ENCODE peak calls at places on chromosomes 4 and X, in seven cellular contexts. One of them, this sample, is unnamed.

GRCh38 chr4:989722-990471 is 3.1 kb downstream of the IDUA start:
- DNase-seq in mucosa of descending colon: no peak
- DNase-seq in kidney epithelial cell: no peak
- DNase-seq in BJ: no peak
- DNase-seq in AG04450: no peak
- DNase-seq in fibroblast of lung: no peak
- DNase-seq in lower leg skin: no peak
- DNase-seq in this sample: no peak

GRCh38 chr4:25783943-25784342 is 78.8 kb downstream of the SEL1L3 start:
- DNase-seq in AG04450: no peak
- DNase-seq in kidney epithelial cell: no peak
- DNase-seq in mucosa of descending colon: no peak
- DNase-seq in BJ: no peak
- DNase-seq in lower leg skin: peak
- DNase-seq in fibroblast of lung: no peak
- DNase-seq in this sample: no peak

GRCh38 chr4:60822986-60823385 is 377.1 kb upstream of the ADGRL3 start:
- DNase-seq in fibroblast of lung: no peak
- DNase-seq in kidney epithelial cell: no peak
- DNase-seq in lower leg skin: no peak
- DNase-seq in AG04450: no peak
- DNase-seq in BJ: no peak
- DNase-seq in mucosa of descending colon: no peak
- DNase-seq in this sample: no peak

GRCh38 chr4:123396294-123397275 is at the start of gene SPRY1:
- DNase-seq in AG04450: no peak
- DNase-seq in BJ: no peak
- DNase-seq in mucosa of descending colon: peak
- DNase-seq in kidney epithelial cell: peak
- DNase-seq in lower leg skin: peak
- DNase-seq in fibroblast of lung: peak
- DNase-seq in this sample: peak

GRCh38 chr4:152992027-152992426 is 55.9 kb downstream of the FHDC1 start:
- DNase-seq in kidney epithelial cell: no peak
- DNase-seq in AG04450: no peak
- DNase-seq in BJ: no peak
- DNase-seq in fibroblast of lung: no peak
- DNase-seq in mucosa of descending colon: no peak
- DNase-seq in lower leg skin: no peak
- DNase-seq in this sample: peak

GRCh38 chr4:120055795-120056194 is 10.9 kb downstream of the MAD2L1 start:
- DNase-seq in mucosa of descending colon: no peak
- DNase-seq in lower leg skin: no peak
- DNase-seq in kidney epithelial cell: no peak
- DNase-seq in AG04450: no peak
- DNase-seq in fibroblast of lung: no peak
- DNase-seq in BJ: no peak
- DNase-seq in this sample: no peak

GRCh38 chr4:86664959-86665358 is 70.8 kb downstream of the PTPN13 start:
- DNase-seq in fibroblast of lung: peak
- DNase-seq in mucosa of descending colon: no peak
- DNase-seq in kidney epithelial cell: peak
- DNase-seq in lower leg skin: no peak
- DNase-seq in BJ: peak
- DNase-seq in AG04450: no peak
- DNase-seq in this sample: peak

GRCh38 chr4:100299019-100299418 is 108.8 kb upstream of the DDIT4L start:
- DNase-seq in lower leg skin: no peak
- DNase-seq in kidney epithelial cell: peak
- DNase-seq in fibroblast of lung: peak
- DNase-seq in mucosa of descending colon: no peak
- DNase-seq in AG04450: peak
- DNase-seq in BJ: peak
- DNase-seq in this sample: peak

GRCh38 chrX:12824944-12825343 is 33.7 kb downstream of the PRPS2 start:
- DNase-seq in fibroblast of lung: peak
- DNase-seq in AG04450: no peak
- DNase-seq in kidney epithelial cell: no peak
- DNase-seq in lower leg skin: no peak
- DNase-seq in mucosa of descending colon: no peak
- DNase-seq in BJ: no peak
- DNase-seq in this sample: no peak

GRCh38 chr4:112038861-112039260 is 106.4 kb upstream of the FAM241A start:
- DNase-seq in kidney epithelial cell: no peak
- DNase-seq in lower leg skin: no peak
- DNase-seq in BJ: no peak
- DNase-seq in mucosa of descending colon: no peak
- DNase-seq in AG04450: no peak
- DNase-seq in fibroblast of lung: no peak
- DNase-seq in this sample: peak

GRCh38 chrX:50211510-50211909 is 6.9 kb downstream of the CCNB3 start:
- DNase-seq in AG04450: no peak
- DNase-seq in mucosa of descending colon: no peak
- DNase-seq in kidney epithelial cell: no peak
- DNase-seq in lower leg skin: peak
- DNase-seq in fibroblast of lung: peak
- DNase-seq in BJ: no peak
- DNase-seq in this sample: peak

GRCh38 chr4:25810815-25811690 is 51.7 kb downstream of the SEL1L3 start:
- DNase-seq in fibroblast of lung: peak
- DNase-seq in kidney epithelial cell: no peak
- DNase-seq in mucosa of descending colon: no peak
- DNase-seq in AG04450: no peak
- DNase-seq in lower leg skin: peak
- DNase-seq in BJ: no peak
- DNase-seq in this sample: peak

GRCh38 chrX:15645266-15645665 is 19.3 kb downstream of the CLTRN start:
- DNase-seq in fibroblast of lung: no peak
- DNase-seq in lower leg skin: no peak
- DNase-seq in mucosa of descending colon: no peak
- DNase-seq in BJ: no peak
- DNase-seq in AG04450: no peak
- DNase-seq in kidney epithelial cell: no peak
- DNase-seq in this sample: no peak

GRCh38 chr4:63937961-63938360 is 471.3 kb downstream of the TECRL start:
- DNase-seq in lower leg skin: no peak
- DNase-seq in AG04450: no peak
- DNase-seq in fibroblast of lung: peak
- DNase-seq in kidney epithelial cell: peak
- DNase-seq in mucosa of descending colon: no peak
- DNase-seq in BJ: no peak
- DNase-seq in this sample: no peak

GRCh38 chr4:89134775-89135319 is 23.5 kb downstream of the TIGD2 start:
- DNase-seq in lower leg skin: no peak
- DNase-seq in fibroblast of lung: peak
- DNase-seq in AG04450: no peak
- DNase-seq in kidney epithelial cell: peak
- DNase-seq in BJ: peak
- DNase-seq in mucosa of descending colon: no peak
- DNase-seq in this sample: peak

GRCh38 chrX:20067709-20068315 is 48.9 kb downstream of the MAP7D2 start:
- DNase-seq in BJ: peak
- DNase-seq in fibroblast of lung: peak
- DNase-seq in AG04450: peak
- DNase-seq in mucosa of descending colon: peak
- DNase-seq in kidney epithelial cell: peak
- DNase-seq in lower leg skin: peak
- DNase-seq in this sample: peak

GRCh38 chr4:90824266-90825167 is 697.3 kb downstream of the CCSER1 start:
- DNase-seq in AG04450: no peak
- DNase-seq in kidney epithelial cell: no peak
- DNase-seq in mucosa of descending colon: no peak
- DNase-seq in fibroblast of lung: no peak
- DNase-seq in lower leg skin: no peak
- DNase-seq in BJ: no peak
- DNase-seq in this sample: no peak

GRCh38 chr4:183438458-183439113 is 5.8 kb upstream of the CDKN2AIP start:
- DNase-seq in lower leg skin: no peak
- DNase-seq in BJ: peak
- DNase-seq in mucosa of descending colon: no peak
- DNase-seq in AG04450: peak
- DNase-seq in kidney epithelial cell: peak
- DNase-seq in fibroblast of lung: peak
- DNase-seq in this sample: peak

GRCh38 chr4:174394915-174395314 is 111.2 kb downstream of the CEP44 start:
- DNase-seq in mucosa of descending colon: no peak
- DNase-seq in BJ: peak
- DNase-seq in AG04450: peak
- DNase-seq in lower leg skin: no peak
- DNase-seq in kidney epithelial cell: peak
- DNase-seq in fibroblast of lung: peak
- DNase-seq in this sample: peak

GRCh38 chrX:3244955-3245354 is 101.5 kb downstream of the MXRA5 start:
- DNase-seq in BJ: no peak
- DNase-seq in kidney epithelial cell: no peak
- DNase-seq in fibroblast of lung: no peak
- DNase-seq in AG04450: no peak
- DNase-seq in mucosa of descending colon: no peak
- DNase-seq in lower leg skin: no peak
- DNase-seq in this sample: peak

GRCh38 chrX:49930046-49930445 is 7.7 kb downstream of the CLCN5 start:
- DNase-seq in BJ: no peak
- DNase-seq in AG04450: no peak
- DNase-seq in lower leg skin: no peak
- DNase-seq in kidney epithelial cell: no peak
- DNase-seq in fibroblast of lung: peak
- DNase-seq in mucosa of descending colon: no peak
- DNase-seq in this sample: no peak

GRCh38 chrX:24733111-24733510 is 39.4 kb downstream of the POLA1 start:
- DNase-seq in AG04450: no peak
- DNase-seq in kidney epithelial cell: no peak
- DNase-seq in fibroblast of lung: no peak
- DNase-seq in lower leg skin: no peak
- DNase-seq in mucosa of descending colon: no peak
- DNase-seq in BJ: no peak
- DNase-seq in this sample: no peak

GRCh38 chr4:36051634-36052033 is 192.7 kb downstream of the ARAP2 start:
- DNase-seq in lower leg skin: no peak
- DNase-seq in kidney epithelial cell: no peak
- DNase-seq in mucosa of descending colon: no peak
- DNase-seq in AG04450: no peak
- DNase-seq in BJ: no peak
- DNase-seq in fibroblast of lung: no peak
- DNase-seq in this sample: no peak

GRCh38 chr4:36054750-36055467 is 189.4 kb downstream of the ARAP2 start:
- DNase-seq in mucosa of descending colon: no peak
- DNase-seq in fibroblast of lung: no peak
- DNase-seq in kidney epithelial cell: no peak
- DNase-seq in AG04450: no peak
- DNase-seq in lower leg skin: no peak
- DNase-seq in BJ: no peak
- DNase-seq in this sample: no peak

GRCh38 chr4:36056128-36056527 is 188.2 kb downstream of the ARAP2 start:
- DNase-seq in lower leg skin: no peak
- DNase-seq in mucosa of descending colon: no peak
- DNase-seq in BJ: no peak
- DNase-seq in fibroblast of lung: no peak
- DNase-seq in AG04450: no peak
- DNase-seq in kidney epithelial cell: no peak
- DNase-seq in this sample: no peak

GRCh38 chr4:36053931-36054330 is 190.4 kb downstream of the ARAP2 start:
- DNase-seq in BJ: no peak
- DNase-seq in lower leg skin: no peak
- DNase-seq in kidney epithelial cell: peak
- DNase-seq in fibroblast of lung: no peak
- DNase-seq in AG04450: no peak
- DNase-seq in mucosa of descending colon: no peak
- DNase-seq in this sample: no peak
- H3K4me3 ChIP-seq in BJ: no peak
- H3K4me3 ChIP-seq in lower leg skin: no peak
- H3K4me3 ChIP-seq in kidney epithelial cell: no peak
- H3K4me3 ChIP-seq in fibroblast of lung: no peak
- H3K4me3 ChIP-seq in AG04450: no peak
- H3K4me3 ChIP-seq in mucosa of descending colon: no peak
- H3K4me3 ChIP-seq in this sample: no peak

GRCh38 chr4:38177792-38178665 is 217.8 kb downstream of the PTTG2 start:
- DNase-seq in BJ: no peak
- DNase-seq in lower leg skin: peak
- DNase-seq in AG04450: no peak
- DNase-seq in mucosa of descending colon: peak
- DNase-seq in kidney epithelial cell: no peak
- DNase-seq in fibroblast of lung: peak
- DNase-seq in this sample: no peak
- H3K4me3 ChIP-seq in BJ: no peak
- H3K4me3 ChIP-seq in lower leg skin: no peak
- H3K4me3 ChIP-seq in AG04450: no peak
- H3K4me3 ChIP-seq in mucosa of descending colon: no peak
- H3K4me3 ChIP-seq in kidney epithelial cell: no peak
- H3K4me3 ChIP-seq in fibroblast of lung: no peak
- H3K4me3 ChIP-seq in this sample: no peak

DNA sequence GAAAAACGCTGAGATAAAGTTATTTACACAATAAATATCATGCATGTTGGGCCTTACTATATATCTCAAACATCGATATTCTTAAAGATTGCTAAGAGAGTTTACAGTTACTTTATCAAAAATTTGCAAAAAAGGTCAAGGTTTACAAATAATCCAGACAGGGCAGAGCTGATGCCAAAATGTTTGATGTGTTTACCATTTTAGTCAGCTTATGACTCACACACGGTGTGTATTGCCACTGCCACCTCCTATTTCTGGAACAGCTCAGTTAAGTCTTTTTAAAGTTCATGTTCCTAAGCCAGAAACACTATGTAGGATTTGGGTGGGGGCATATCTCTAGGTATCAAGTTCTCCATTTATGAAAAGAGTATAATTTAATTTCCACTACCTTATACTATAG is 580.6 kb downstream of the INPP4B start:
- DNase-seq in fibroblast of lung: peak
- DNase-seq in BJ: peak
- DNase-seq in kidney epithelial cell: no peak
- DNase-seq in mucosa of descending colon: no peak
- DNase-seq in AG04450: no peak
- DNase-seq in lower leg skin: no peak
- DNase-seq in this sample: peak
- H3K4me3 ChIP-seq in fibroblast of lung: peak
- H3K4me3 ChIP-seq in BJ: no peak
- H3K4me3 ChIP-seq in kidney epithelial cell: no peak
- H3K4me3 ChIP-seq in mucosa of descending colon: no peak
- H3K4me3 ChIP-seq in AG04450: no peak
- H3K4me3 ChIP-seq in lower leg skin: no peak
- H3K4me3 ChIP-seq in this sample: no peak

GRCh38 chr4:163356104-163356503 is 12.4 kb downstream of the NPY5R start:
- DNase-seq in BJ: no peak
- DNase-seq in mucosa of descending colon: no peak
- DNase-seq in fibroblast of lung: no peak
- DNase-seq in lower leg skin: no peak
- DNase-seq in kidney epithelial cell: no peak
- DNase-seq in AG04450: no peak
- DNase-seq in this sample: no peak

GRCh38 chr4:163353054-163353453 is 9.4 kb downstream of the NPY5R start:
- DNase-seq in mucosa of descending colon: no peak
- DNase-seq in AG04450: no peak
- DNase-seq in BJ: no peak
- DNase-seq in fibroblast of lung: no peak
- DNase-seq in kidney epithelial cell: no peak
- DNase-seq in lower leg skin: no peak
- DNase-seq in this sample: no peak

DNA sequence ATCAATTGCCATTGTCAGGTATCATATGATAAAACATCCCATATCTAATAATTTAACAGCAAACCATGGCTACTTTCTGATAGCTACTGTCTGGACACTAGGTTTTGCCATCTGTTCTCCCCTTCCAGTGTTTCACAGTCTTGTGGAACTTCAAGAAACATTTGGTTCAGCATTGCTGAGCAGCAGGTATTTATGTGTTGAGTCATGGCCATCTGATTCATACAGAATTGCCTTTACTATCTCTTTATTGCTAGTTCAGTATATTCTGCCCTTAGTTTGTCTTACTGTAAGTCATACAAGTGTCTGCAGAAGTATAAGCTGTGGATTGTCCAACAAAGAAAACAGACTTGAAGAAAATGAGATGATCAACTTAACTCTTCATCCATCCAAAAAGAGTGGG is 7.0 kb downstream of the NPY5R start:
- DNase-seq in mucosa of descending colon: no peak
- DNase-seq in kidney epithelial cell: peak
- DNase-seq in lower leg skin: no peak
- DNase-seq in fibroblast of lung: no peak
- DNase-seq in AG04450: no peak
- DNase-seq in BJ: no peak
- DNase-seq in this sample: peak
- H3K4me3 ChIP-seq in mucosa of descending colon: no peak
- H3K4me3 ChIP-seq in kidney epithelial cell: no peak
- H3K4me3 ChIP-seq in lower leg skin: no peak
- H3K4me3 ChIP-seq in fibroblast of lung: no peak
- H3K4me3 ChIP-seq in AG04450: no peak
- H3K4me3 ChIP-seq in BJ: no peak
- H3K4me3 ChIP-seq in this sample: no peak